ENCODE peak calls at places on chromosomes 7 and 10, in five cellular contexts. One of them, this sample, is unnamed.

GRCh38 chr10:119342017-119342734 is 134.8 kb downstream of the GRK5 start:
- DNase-seq in naive B cell: no peak
- DNase-seq in EL: no peak
- DNase-seq in effector memory CD8-positive, alpha-beta T cell: no peak
- DNase-seq in left ventricle myocardium superior: peak
- DNase-seq in this sample: no peak

GRCh38 chr10:78436706-78437406 is 403.2 kb downstream of the RPS24 start:
- DNase-seq in EL: no peak
- DNase-seq in naive B cell: no peak
- DNase-seq in left ventricle myocardium superior: no peak
- DNase-seq in effector memory CD8-positive, alpha-beta T cell: no peak
- DNase-seq in this sample: no peak

GRCh38 chr7:81990395-81990794 is 220.5 kb upstream of the HGF start:
- DNase-seq in EL: peak
- DNase-seq in left ventricle myocardium superior: no peak
- DNase-seq in effector memory CD8-positive, alpha-beta T cell: no peak
- DNase-seq in naive B cell: no peak
- DNase-seq in this sample: peak

GRCh38 chr10:22617516-22617915 is 96.9 kb downstream of the PIP4K2A start:
- DNase-seq in EL: no peak
- DNase-seq in left ventricle myocardium superior: no peak
- DNase-seq in effector memory CD8-positive, alpha-beta T cell: no peak
- DNase-seq in naive B cell: no peak
- DNase-seq in this sample: no peak

GRCh38 chr10:101397140-101397539 is 43.2 kb downstream of the BTRC start:
- DNase-seq in naive B cell: peak
- DNase-seq in EL: peak
- DNase-seq in effector memory CD8-positive, alpha-beta T cell: peak
- DNase-seq in left ventricle myocardium superior: no peak
- DNase-seq in this sample: no peak

GRCh38 chr7:142813262-142813661 is 41.6 kb upstream of the EPHB6 start:
- DNase-seq in effector memory CD8-positive, alpha-beta T cell: no peak
- DNase-seq in naive B cell: no peak
- DNase-seq in EL: peak
- DNase-seq in left ventricle myocardium superior: no peak
- DNase-seq in this sample: no peak

GRCh38 chr10:17453377-17454091 is 861 bp downstream of the ST8SIA6 start:
- DNase-seq in left ventricle myocardium superior: peak
- DNase-seq in effector memory CD8-positive, alpha-beta T cell: peak
- DNase-seq in EL: peak
- DNase-seq in naive B cell: no peak
- DNase-seq in this sample: no peak

GRCh38 chr7:39567294-39567693 is 1.1 kb downstream of the YAE1 start:
- DNase-seq in naive B cell: no peak
- DNase-seq in EL: peak
- DNase-seq in left ventricle myocardium superior: no peak
- DNase-seq in effector memory CD8-positive, alpha-beta T cell: no peak
- DNase-seq in this sample: no peak

GRCh38 chr7:835491-836401 is 3.5 kb downstream of the SUN1 start:
- DNase-seq in naive B cell: no peak
- DNase-seq in left ventricle myocardium superior: no peak
- DNase-seq in effector memory CD8-positive, alpha-beta T cell: no peak
- DNase-seq in EL: no peak
- DNase-seq in this sample: no peak

GRCh38 chr7:48299580-48300169 is 128.4 kb downstream of the ABCA13 start:
- DNase-seq in left ventricle myocardium superior: peak
- DNase-seq in effector memory CD8-positive, alpha-beta T cell: no peak
- DNase-seq in EL: peak
- DNase-seq in naive B cell: no peak
- DNase-seq in this sample: peak

GRCh38 chr7:142832452-142832851 is 22.4 kb upstream of the EPHB6 start:
- DNase-seq in effector memory CD8-positive, alpha-beta T cell: no peak
- DNase-seq in naive B cell: no peak
- DNase-seq in EL: no peak
- DNase-seq in left ventricle myocardium superior: no peak
- DNase-seq in this sample: no peak

GRCh38 chr7:39683216-39683845 is 60.0 kb downstream of the RALA start:
- DNase-seq in naive B cell: no peak
- DNase-seq in effector memory CD8-positive, alpha-beta T cell: no peak
- DNase-seq in left ventricle myocardium superior: no peak
- DNase-seq in EL: peak
- DNase-seq in this sample: no peak

GRCh38 chr7:24978837-24979469 is 1.0 kb downstream of the OSBPL3 start:
- DNase-seq in left ventricle myocardium superior: peak
- DNase-seq in EL: no peak
- DNase-seq in naive B cell: no peak
- DNase-seq in effector memory CD8-positive, alpha-beta T cell: no peak
- DNase-seq in this sample: no peak

GRCh38 chr10:78772083-78772482 is 296.7 kb upstream of the ZMIZ1 start:
- DNase-seq in left ventricle myocardium superior: no peak
- DNase-seq in EL: no peak
- DNase-seq in naive B cell: no peak
- DNase-seq in effector memory CD8-positive, alpha-beta T cell: no peak
- DNase-seq in this sample: no peak

GRCh38 chr7:69732203-69732602 is 133.9 kb downstream of the AUTS2 start:
- DNase-seq in naive B cell: no peak
- DNase-seq in left ventricle myocardium superior: no peak
- DNase-seq in EL: no peak
- DNase-seq in effector memory CD8-positive, alpha-beta T cell: no peak
- DNase-seq in this sample: no peak

GRCh38 chr7:128923411-128923800 is 12.9 kb upstream of the KCP start:
- DNase-seq in effector memory CD8-positive, alpha-beta T cell: no peak
- DNase-seq in EL: no peak
- DNase-seq in naive B cell: no peak
- DNase-seq in left ventricle myocardium superior: no peak
- DNase-seq in this sample: no peak

GRCh38 chr7:152505606-152506005 is 69.8 kb upstream of the KMT2C start:
- DNase-seq in effector memory CD8-positive, alpha-beta T cell: no peak
- DNase-seq in naive B cell: no peak
- DNase-seq in EL: no peak
- DNase-seq in left ventricle myocardium superior: no peak
- DNase-seq in this sample: no peak

GRCh38 chr10:767211-767610 is 77.7 kb upstream of the DIP2C start:
- DNase-seq in EL: no peak
- DNase-seq in left ventricle myocardium superior: no peak
- DNase-seq in naive B cell: no peak
- DNase-seq in effector memory CD8-positive, alpha-beta T cell: no peak
- DNase-seq in this sample: no peak

GRCh38 chr10:74194545-74194944 is 43.5 kb downstream of the ADK start:
- DNase-seq in naive B cell: no peak
- DNase-seq in left ventricle myocardium superior: no peak
- DNase-seq in effector memory CD8-positive, alpha-beta T cell: no peak
- DNase-seq in EL: peak
- DNase-seq in this sample: no peak

GRCh38 chr10:132447446-132448247 is 50.6 kb downstream of the PWWP2B start:
- DNase-seq in naive B cell: peak
- DNase-seq in EL: peak
- DNase-seq in effector memory CD8-positive, alpha-beta T cell: peak
- DNase-seq in left ventricle myocardium superior: no peak
- DNase-seq in this sample: peak

GRCh38 chr10:44245601-44245938 is 139.3 kb downstream of the CXCL12 start:
- DNase-seq in left ventricle myocardium superior: no peak
- DNase-seq in EL: peak
- DNase-seq in effector memory CD8-positive, alpha-beta T cell: no peak
- DNase-seq in naive B cell: no peak
- DNase-seq in this sample: no peak

GRCh38 chr7:122268101-122268500 is 36.4 kb downstream of the FEZF1 start:
- DNase-seq in effector memory CD8-positive, alpha-beta T cell: no peak
- DNase-seq in left ventricle myocardium superior: no peak
- DNase-seq in naive B cell: no peak
- DNase-seq in EL: no peak
- DNase-seq in this sample: no peak

GRCh38 chr7:494906-495305 is 24.7 kb downstream of the PDGFA start:
- DNase-seq in EL: no peak
- DNase-seq in naive B cell: no peak
- DNase-seq in left ventricle myocardium superior: peak
- DNase-seq in effector memory CD8-positive, alpha-beta T cell: no peak
- DNase-seq in this sample: no peak

GRCh38 chr7:3095046-3095445 is 51.4 kb upstream of the CARD11 start:
- DNase-seq in EL: no peak
- DNase-seq in effector memory CD8-positive, alpha-beta T cell: peak
- DNase-seq in naive B cell: peak
- DNase-seq in left ventricle myocardium superior: no peak
- DNase-seq in this sample: no peak

GRCh38 chr10:72292223-72292691 is 18.5 kb downstream of the DDIT4 start:
- DNase-seq in naive B cell: no peak
- DNase-seq in effector memory CD8-positive, alpha-beta T cell: no peak
- DNase-seq in left ventricle myocardium superior: no peak
- DNase-seq in EL: no peak
- DNase-seq in this sample: no peak

GRCh38 chr10:112510384-112510783 is 63.4 kb downstream of the VTI1A start:
- DNase-seq in naive B cell: no peak
- DNase-seq in effector memory CD8-positive, alpha-beta T cell: no peak
- DNase-seq in EL: no peak
- DNase-seq in left ventricle myocardium superior: no peak
- DNase-seq in this sample: no peak

GRCh38 chr10:127506094-127506493 is 43.0 kb upstream of the NPS start:
- DNase-seq in EL: no peak
- DNase-seq in effector memory CD8-positive, alpha-beta T cell: no peak
- DNase-seq in naive B cell: no peak
- DNase-seq in left ventricle myocardium superior: no peak
- DNase-seq in this sample: no peak

GRCh38 chr7:154676422-154677073 is 326.4 kb downstream of the PAXIP1 start:
- DNase-seq in naive B cell: no peak
- DNase-seq in EL: no peak
- DNase-seq in effector memory CD8-positive, alpha-beta T cell: no peak
- DNase-seq in left ventricle myocardium superior: no peak
- DNase-seq in this sample: no peak